ENCODE peak calls at places on chromosomes 5 and 9, in four cellular contexts. O is IMR-90, B is MV-4-11, M is NCI-H1417. C is an unnamed sample.
A peak's percentile ranks its signal among the peaks of the same experiment; 100 is the strongest.

GRCh38 chr9:127658431-127658830 is 46.4 kb downstream of the STXBP1 start:
- DNase-seq in M (no peak), O (no peak), B (no peak), C (no peak)

GRCh38 chr9:114811301-114811700 is 5.5 kb upstream of the TNFSF15 start:
- DNase-seq in O (no peak), M (no peak), B (no peak), C (no peak)

GRCh38 chr5:157761690-157762611 is 18.4 kb downstream of the LSM11 start:
- DNase-seq in B (peak; percentile 46), O (peak; percentile 72), M (peak; percentile 13), C (peak; percentile 69)

GRCh38 chr9:96651626-96652025 is 3.5 kb downstream of the PRXL2C start:
- DNase-seq in O (peak; percentile 51), M (no peak), B (peak; percentile 34), C (no peak)

GRCh38 chr5:141878186-141878770 is at the start of gene PCDH1:
- DNase-seq in O (peak; percentile 14), B (no peak), M (peak; percentile 64), C (peak; percentile 93)

GRCh38 chr9:101629624-101630023 is 34.9 kb upstream of the PPP3R2 start:
- DNase-seq in B (peak; percentile 80), M (no peak), O (no peak), C (no peak)

GRCh38 chr5:87302061-87302460 is 34.4 kb downstream of the RASA1 start:
- DNase-seq in O (peak; percentile 33), M (no peak), B (no peak), C (no peak)

GRCh38 chr9:96317335-96317980 is 15.5 kb upstream of the HSD17B3 start:
- DNase-seq in B (peak; percentile 43), O (peak; percentile 70), M (peak; percentile 15), C (peak; percentile 58)

GRCh38 chr5:173823721-173824567 is 64.2 kb upstream of the CPEB4 start:
- DNase-seq in B (no peak), O (peak; percentile 85), M (no peak), C (no peak)

GRCh38 chr5:54936201-54936600 is 49.2 kb downstream of the ESM1 start:
- DNase-seq in M (peak; percentile 9), B (no peak), O (no peak), C (no peak)

GRCh38 chr9:121133104-121133816 is 58.5 kb downstream of the CNTRL start:
- DNase-seq in M (peak; percentile 70), B (no peak), O (no peak), C (no peak)

GRCh38 chr9:4615251-4615650 is 46.8 kb upstream of the PLPP6 start:
- DNase-seq in M (no peak), O (peak; percentile 64), B (no peak), C (no peak)

GRCh38 chr5:59428391-59428790 is 465.1 kb downstream of the PDE4D start:
- DNase-seq in M (no peak), B (no peak), O (no peak), C (no peak)

GRCh38 chr5:89417990-89418820 is 535.2 kb upstream of the MEF2C start:
- DNase-seq in B (peak; percentile 55), M (no peak), O (no peak), C (no peak)

GRCh38 chr5:123107343-123108240 is 18.6 kb downstream of the PRDM6 start:
- DNase-seq in B (peak; percentile 17), O (no peak), M (no peak), C (no peak)

GRCh38 chr5:17096975-17097695 is 120.3 kb upstream of the BASP1 start:
- DNase-seq in O (no peak), M (peak; percentile 78), B (no peak), C (no peak)

GRCh38 chr5:80960531-80961375 is 590 bp downstream of the RASGRF2 start:
- DNase-seq in O (peak; percentile 21), B (no peak), M (peak; percentile 13), C (no peak)

GRCh38 chr5:136236479-136237083 is 43.6 kb upstream of the SMIM32 start:
- DNase-seq in B (no peak), O (no peak), M (peak; percentile 10), C (no peak)

GRCh38 chr5:98965226-98965625 is 36.4 kb upstream of the CHD1 start:
- DNase-seq in O (no peak), B (no peak), M (no peak), C (no peak)

GRCh38 chr5:108074626-108075025 is 307.3 kb downstream of the FBXL17 start:
- DNase-seq in B (no peak), O (no peak), M (no peak), C (no peak)

GRCh38 chr5:133130387-133131118 is 78.7 kb downstream of the HSPA4 start:
- DNase-seq in B (peak; percentile 50), M (no peak), O (no peak), C (no peak)

GRCh38 chr5:27316283-27316675 is 277.9 kb upstream of the CDH9 start:
- DNase-seq in M (no peak), B (no peak), O (peak; percentile 86), C (no peak)

GRCh38 chr5:144390133-144390532 is 219.5 kb downstream of the KCTD16 start:
- DNase-seq in M (no peak), B (no peak), O (peak; percentile 0), C (no peak)

GRCh38 chr5:42994285-42995151 is 45.6 kb downstream of the ANXA2R start:
- DNase-seq in B (peak; percentile 91), O (peak; percentile 93), M (no peak), C (peak; percentile 26)

GRCh38 chr9:128101690-128102089 is 25.8 kb downstream of the PTGES2 start:
- DNase-seq in M (no peak), O (no peak), B (no peak), C (no peak)

GRCh38 chr5:56813302-56813701 is 2.0 kb upstream of the MAP3K1 start:
- DNase-seq in O (no peak), M (no peak), B (peak; percentile 63), C (no peak)

GRCh38 chr5:32158679-32158975 is 15.5 kb downstream of the GOLPH3 start:
- DNase-seq in M (no peak), B (no peak), O (no peak), C (no peak)

GRCh38 chr9:5611321-5612186 is 17.4 kb upstream of the RIC1 start:
- DNase-seq in O (no peak), M (no peak), B (no peak), C (peak; percentile 10)

GRCh38 chr5:81779125-81779934 is 28.4 kb upstream of the SSBP2 start:
- DNase-seq in B (peak; percentile 45), O (peak; percentile 26), M (no peak), C (peak; percentile 43)